ENCODE peak calls at places on chromosomes 2 and 18, in eight cellular contexts. E is D341Med, Q is epithelial cell of esophagus, O is NCI-H1417, I is endothelial cell, N is GM20000, S is adipocyte, K is brain pericyte. L is an unnamed sample.

GRCh38 chr2:159439421-159439820 is 152.9 kb upstream of the WDSUB1 start:
- DNase-seq in E (no peak), Q (peak), O (no peak), I (no peak), N (no peak), S (no peak), K (no peak), L (no peak)

GRCh38 chr2:240925191-240925575 is 19.0 kb downstream of the CROCC2 start:
- DNase-seq in E (no peak), Q (no peak), O (no peak), I (peak), N (no peak), S (no peak), K (no peak), L (no peak)

GRCh38 chr2:196334710-196335109 is 163.3 kb upstream of the STK17B start:
- DNase-seq in E (no peak), Q (no peak), O (no peak), I (no peak), N (no peak), S (peak), K (no peak), L (no peak)

GRCh38 chr2:97788986-97789644 is 75.7 kb downstream of the ZAP70 start:
- DNase-seq in E (no peak), Q (no peak), O (no peak), I (no peak), N (no peak), S (no peak), K (no peak), L (no peak)

GRCh38 chr18:9069482-9070059 is 32.9 kb upstream of the NDUFV2 start:
- DNase-seq in E (no peak), Q (no peak), O (no peak), I (no peak), N (no peak), S (no peak), K (no peak), L (no peak)

GRCh38 chr2:223724831-223725230 is 112.6 kb downstream of the AP1S3 start:
- DNase-seq in E (no peak), Q (no peak), O (no peak), I (no peak), N (no peak), S (peak), K (no peak), L (no peak)

GRCh38 chr18:25229080-25229479 is 122.9 kb downstream of the ZNF521 start:
- DNase-seq in E (no peak), Q (no peak), O (peak), I (peak), N (no peak), S (peak), K (peak), L (peak)

GRCh38 chr18:55384551-55385275 is 203.3 kb downstream of the TCF4 start:
- DNase-seq in E (peak), Q (peak), O (peak), I (peak), N (peak), S (peak), K (no peak), L (peak)

GRCh38 chr2:239288951-239289481 is 111.8 kb downstream of the HDAC4 start:
- DNase-seq in E (no peak), Q (no peak), O (no peak), I (no peak), N (peak), S (peak), K (no peak), L (no peak)

GRCh38 chr18:32847719-32848118 is 74.9 kb upstream of the KLHL14 start:
- DNase-seq in E (no peak), Q (no peak), O (no peak), I (no peak), N (no peak), S (no peak), K (no peak), L (no peak)

GRCh38 chr2:103667335-103667884 is 905.6 kb downstream of the TMEM182 start:
- DNase-seq in E (no peak), Q (no peak), O (no peak), I (no peak), N (no peak), S (no peak), K (no peak), L (no peak)

GRCh38 chr2:46737577-46737976 is 178.0 kb downstream of the MCFD2 start:
- DNase-seq in E (no peak), Q (peak), O (no peak), I (no peak), N (no peak), S (no peak), K (no peak), L (no peak)

GRCh38 chr2:237137626-237138323 is 52.1 kb downstream of the COPS8 start:
- DNase-seq in E (no peak), Q (no peak), O (no peak), I (no peak), N (no peak), S (no peak), K (no peak), L (no peak)

GRCh38 chr2:205822578-205822977 is 140.3 kb downstream of the NRP2 start:
- DNase-seq in E (no peak), Q (peak), O (no peak), I (no peak), N (no peak), S (no peak), K (no peak), L (no peak)

GRCh38 chr2:47321411-47322031 is 81.4 kb upstream of the MSH2 start:
- DNase-seq in E (no peak), Q (no peak), O (no peak), I (no peak), N (no peak), S (peak), K (no peak), L (no peak)

L was measured in NCI-H2081.